ENCODE peak calls at places on chromosomes 5 and 9, in five cellular contexts. P is PC-3, Q is posterior cingulate gyrus, S is right atrium auricular region, B is HepG2. G is an unnamed sample.

GRCh38 chr5:73917433-73917832 is 291.4 kb downstream of the ARHGEF28 start:
- DNase-seq in P (no peak), Q (peak), S (no peak), B (no peak), G (peak)

GRCh38 chr5:109076741-109077140 is 329.0 kb downstream of the FER start:
- DNase-seq in P (no peak), Q (no peak), S (no peak), B (no peak), G (no peak)

GRCh38 chr5:65926893-65927292 is 518 bp downstream of the ERBIN start:
- DNase-seq in P (no peak), Q (no peak), S (no peak), B (no peak), G (no peak)

GRCh38 chr5:171485668-171486067 is 66.2 kb downstream of the FGF18 start:
- DNase-seq in P (no peak), Q (no peak), S (no peak), B (no peak), G (no peak)

GRCh38 chr5:66080664-66081063 is 63.4 kb upstream of the SREK1 start:
- DNase-seq in P (no peak), Q (no peak), S (no peak), B (no peak), G (no peak)

GRCh38 chr9:129623331-129623730 is 2.4 kb upstream of the C9orf50 start:
- DNase-seq in P (no peak), Q (no peak), S (no peak), B (no peak), G (no peak)

GRCh38 chr5:118486647-118487046 is 501.7 kb downstream of the DTWD2 start:
- DNase-seq in P (no peak), Q (no peak), S (no peak), B (no peak), G (no peak)

GRCh38 chr5:15496886-15497285 is 3.1 kb upstream of the FBXL7 start:
- DNase-seq in P (no peak), Q (no peak), S (no peak), B (no peak), G (no peak)

GRCh38 chr9:18610956-18611355 is 137.0 kb downstream of the ADAMTSL1 start:
- DNase-seq in P (no peak), Q (no peak), S (no peak), B (no peak), G (no peak)

GRCh38 chr9:98785333-98785933 is 10.9 kb downstream of the ANKS6 start:
- DNase-seq in P (no peak), Q (no peak), S (peak), B (no peak), G (no peak)

GRCh38 chr5:152688561-152689274 is 283.6 kb upstream of the NMUR2 start:
- DNase-seq in P (peak), Q (no peak), S (no peak), B (no peak), G (no peak)

GRCh38 chr5:83000448-83000847 is 76.7 kb downstream of the TMEM167A start:
- DNase-seq in P (no peak), Q (no peak), S (no peak), B (no peak), G (no peak)

GRCh38 chr9:75628952-75629351 is 261.5 kb upstream of the PCSK5 start:
- DNase-seq in P (no peak), Q (no peak), S (no peak), B (no peak), G (no peak)

GRCh38 chr9:112361602-112362001 is 18.3 kb upstream of the HSDL2 start:
- DNase-seq in P (peak), Q (no peak), S (no peak), B (peak), G (no peak)

GRCh38 chr9:119052339-119053030 is 316.8 kb downstream of the BRINP1 start:
- DNase-seq in P (no peak), Q (no peak), S (no peak), B (no peak), G (no peak)

GRCh38 chr9:96242829-96243228 is 59.1 kb downstream of the HSD17B3 start:
- DNase-seq in P (no peak), Q (no peak), S (no peak), B (no peak), G (no peak)

GRCh38 chr9:23826120-23826629 is at the start of gene ELAVL2:
- DNase-seq in P (peak), Q (peak), S (peak), B (no peak), G (peak)

GRCh38 chr5:174724484-174725260 is at the start of gene MSX2:
- DNase-seq in P (peak), Q (peak), S (peak), B (no peak), G (peak)

GRCh38 chr9:38686923-38687322 is 33.0 kb downstream of the FAM240B start:
- DNase-seq in P (no peak), Q (no peak), S (peak), B (no peak), G (no peak)

GRCh38 chr9:36149197-36149596 is 12.7 kb downstream of the GLIPR2 start:
- DNase-seq in P (no peak), Q (no peak), S (no peak), B (no peak), G (no peak)

GRCh38 chr9:93086445-93087224 is 9.4 kb upstream of the CARD19 start:
- DNase-seq in P (no peak), Q (no peak), S (no peak), B (no peak), G (no peak)

GRCh38 chr5:179870403-179870903 is 11.8 kb upstream of the MRNIP start:
- DNase-seq in P (peak), Q (no peak), S (no peak), B (peak), G (no peak)

GRCh38 chr5:95617057-95617456 is 2.8 kb upstream of the GPR150 start:
- DNase-seq in P (no peak), Q (no peak), S (no peak), B (no peak), G (no peak)